ENCODE peak calls at places on chromosome 14, in nine cellular contexts. One of them, this sample, is unnamed.

GRCh38 chr14:33363687-33364086 is 425.0 kb downstream of the NPAS3 start:
- DNase-seq in endothelial cell: no peak
- DNase-seq in lung: no peak
- DNase-seq in NCI-H1092 treated with DMSO at 0.1 percent for 48 hours: no peak
- DNase-seq in HTR-8/SVneo: no peak
- DNase-seq in AG08396: no peak
- DNase-seq in WTC11: no peak
- DNase-seq in central memory CD4-positive, alpha-beta T cell: no peak
- DNase-seq in effector CD4-positive, alpha-beta T cell: no peak
- DNase-seq in this sample: no peak

GRCh38 chr14:102579696-102580551 is 12.5 kb upstream of the RCOR1 start:
- DNase-seq in lung: no peak
- DNase-seq in endothelial cell: no peak
- DNase-seq in effector CD4-positive, alpha-beta T cell: no peak
- DNase-seq in WTC11: no peak
- DNase-seq in central memory CD4-positive, alpha-beta T cell: no peak
- DNase-seq in HTR-8/SVneo: no peak
- DNase-seq in AG08396: peak; percentile 66
- DNase-seq in NCI-H1092 treated with DMSO at 0.1 percent for 48 hours: no peak
- DNase-seq in this sample: no peak

GRCh38 chr14:91901449-91902250 is 34.3 kb upstream of the TC2N start:
- DNase-seq in effector CD4-positive, alpha-beta T cell: no peak
- DNase-seq in central memory CD4-positive, alpha-beta T cell: no peak
- DNase-seq in WTC11: no peak
- DNase-seq in HTR-8/SVneo: no peak
- DNase-seq in NCI-H1092 treated with DMSO at 0.1 percent for 48 hours: no peak
- DNase-seq in lung: no peak
- DNase-seq in endothelial cell: no peak
- DNase-seq in AG08396: peak; percentile 14
- DNase-seq in this sample: no peak

GRCh38 chr14:97539884-97540283 is 742.7 kb downstream of the VRK1 start:
- DNase-seq in HTR-8/SVneo: no peak
- DNase-seq in effector CD4-positive, alpha-beta T cell: no peak
- DNase-seq in NCI-H1092 treated with DMSO at 0.1 percent for 48 hours: no peak
- DNase-seq in central memory CD4-positive, alpha-beta T cell: no peak
- DNase-seq in endothelial cell: no peak
- DNase-seq in WTC11: no peak
- DNase-seq in lung: no peak
- DNase-seq in AG08396: no peak
- DNase-seq in this sample: no peak

GRCh38 chr14:55446127-55446736 is 5.8 kb upstream of the TBPL2 start:
- DNase-seq in NCI-H1092 treated with DMSO at 0.1 percent for 48 hours: peak; percentile 80
- DNase-seq in endothelial cell: peak; percentile 70
- DNase-seq in lung: peak; percentile 65
- DNase-seq in effector CD4-positive, alpha-beta T cell: peak; percentile 47
- DNase-seq in HTR-8/SVneo: peak; percentile 81
- DNase-seq in WTC11: peak; percentile 71
- DNase-seq in AG08396: peak; percentile 76
- DNase-seq in central memory CD4-positive, alpha-beta T cell: peak; percentile 47
- DNase-seq in this sample: peak; percentile 52

GRCh38 chr14:65486856-65487255 is 74.3 kb downstream of the FUT8 start:
- DNase-seq in effector CD4-positive, alpha-beta T cell: no peak
- DNase-seq in endothelial cell: no peak
- DNase-seq in NCI-H1092 treated with DMSO at 0.1 percent for 48 hours: no peak
- DNase-seq in central memory CD4-positive, alpha-beta T cell: no peak
- DNase-seq in WTC11: no peak
- DNase-seq in AG08396: no peak
- DNase-seq in HTR-8/SVneo: no peak
- DNase-seq in lung: no peak
- DNase-seq in this sample: no peak

GRCh38 chr14:90453401-90453951 is 56.6 kb downstream of the CALM1 start:
- DNase-seq in WTC11: no peak
- DNase-seq in NCI-H1092 treated with DMSO at 0.1 percent for 48 hours: peak; percentile 55
- DNase-seq in endothelial cell: no peak
- DNase-seq in AG08396: no peak
- DNase-seq in HTR-8/SVneo: no peak
- DNase-seq in central memory CD4-positive, alpha-beta T cell: no peak
- DNase-seq in lung: no peak
- DNase-seq in effector CD4-positive, alpha-beta T cell: no peak
- DNase-seq in this sample: no peak

GRCh38 chr14:31992051-31992450 is 85.1 kb upstream of the ARHGAP5 start:
- DNase-seq in HTR-8/SVneo: peak; percentile 45
- DNase-seq in lung: no peak
- DNase-seq in WTC11: no peak
- DNase-seq in NCI-H1092 treated with DMSO at 0.1 percent for 48 hours: no peak
- DNase-seq in AG08396: no peak
- DNase-seq in endothelial cell: no peak
- DNase-seq in effector CD4-positive, alpha-beta T cell: no peak
- DNase-seq in central memory CD4-positive, alpha-beta T cell: no peak
- DNase-seq in this sample: no peak